ENCODE peak calls at places on chromosomes 11 and 22, in nine cellular contexts. C is stimulated activated CD4-positive, alpha-beta T cell treated with anti-CD3 and anti-CD28 coated beads, Interleukin-2, amount 100 ng/mL, for 48 hours; R is NCI-H510A; G is globus pallidus; P is cardiac fibroblast; E is T-helper 9 cell; I is NCI-H1930; T is islet precursor cell; H is left ventricle myocardium inferior. N is an unnamed sample.

GRCh38 chr11:456533-456932 is 6.5 kb downstream of the PTDSS2 start:
- DNase-seq in I (no peak), G (no peak), R (no peak), P (no peak), T (no peak), E (peak), H (no peak), C (no peak), N (peak)

GRCh38 chr11:58734681-58735490 is 3.1 kb upstream of the GLYAT start:
- DNase-seq in I (no peak), T (no peak), R (no peak), G (no peak), H (no peak), C (no peak), P (no peak), E (no peak), N (no peak)

GRCh38 chr11:46055371-46055770 is 65.9 kb downstream of the PHF21A start:
- DNase-seq in P (peak), R (no peak), G (no peak), T (peak), H (no peak), I (no peak), C (no peak), E (no peak), N (no peak)

GRCh38 chr11:111698852-111699559 is 67.2 kb downstream of the PPP2R1B start:
- DNase-seq in P (no peak), H (no peak), G (no peak), E (no peak), R (no peak), C (no peak), T (no peak), I (no peak), N (no peak)

GRCh38 chr11:123137496-123138270 is 57.4 kb downstream of the CLMP start:
- DNase-seq in R (no peak), C (no peak), E (no peak), P (peak), I (no peak), T (peak), G (peak), H (peak), N (no peak)

GRCh38 chr11:113817626-113818025 is 38.0 kb downstream of the CLDN25 start:
- DNase-seq in P (no peak), T (no peak), H (no peak), C (no peak), R (no peak), E (no peak), G (no peak), I (no peak), N (no peak)

GRCh38 chr11:124762077-124762623 is at the start of gene ESAM:
- DNase-seq in P (no peak), G (no peak), I (no peak), H (peak), T (peak), R (peak), C (peak), E (peak), N (peak)

GRCh38 chr11:61080526-61080925 is 21.8 kb upstream of the CD5 start:
- DNase-seq in H (no peak), E (no peak), R (no peak), C (no peak), I (no peak), P (no peak), T (no peak), G (no peak), N (no peak)

GRCh38 chr11:83816572-83817187 is 530.5 kb upstream of the CCDC90B start:
- DNase-seq in H (no peak), I (no peak), P (peak), G (no peak), R (no peak), T (no peak), C (no peak), E (no peak), N (no peak)

GRCh38 chr22:17100621-17101020 is 15.8 kb downstream of the IL17RA start:
- DNase-seq in P (no peak), C (no peak), T (no peak), G (no peak), H (no peak), R (no peak), E (no peak), I (no peak), N (no peak)

N was measured in activated naive CD4-positive, alpha-beta T cell treated with Interleukin-2 at 50 U/mL for 16 hours.